ENCODE peak calls at places on chromosomes 4 and X, in ten cellular contexts. Z, O, Y, Q, W, M, H, A, V and J are unnamed samples.

GRCh38 chrX:130100180-130100579 is 10.1 kb downstream of the ELF4 start:
- DNase-seq in Z (no peak), O (peak; percentile 76), Y (no peak), Q (no peak), W (no peak), M (no peak), H (no peak), A (no peak), V (no peak), J (no peak)

GRCh38 chrX:150692296-150692695 is 900 bp upstream of the MTMR1 start:
- DNase-seq in Z (no peak), O (no peak), Y (no peak), Q (no peak), W (no peak), M (no peak), H (no peak), A (no peak), V (no peak), J (no peak)

GRCh38 chrX:26851981-26852380 is 611.2 kb downstream of the PPP4R3C start:
- DNase-seq in Z (peak; percentile 18), O (no peak), Y (no peak), Q (no peak), W (no peak), M (no peak), H (no peak), A (no peak), V (no peak), J (no peak)

GRCh38 chrX:11756354-11757318 is 1.4 kb upstream of the MSL3 start:
- DNase-seq in Z (no peak), O (no peak), Y (no peak), Q (peak; percentile 19), W (no peak), M (no peak), H (no peak), A (no peak), V (no peak), J (no peak)

GRCh38 chr4:13918110-13918509 is 290.6 kb upstream of the BOD1L1 start:
- DNase-seq in Z (no peak), O (peak; percentile 79), Y (no peak), Q (peak; percentile 99), W (no peak), M (no peak), H (no peak), A (peak; percentile 100), V (no peak), J (no peak)

GRCh38 chrX:105706041-105706440 is 116.3 kb upstream of the NRK start:
- DNase-seq in Z (no peak), O (no peak), Y (no peak), Q (no peak), W (no peak), M (no peak), H (no peak), A (no peak), V (no peak), J (no peak)

GRCh38 chrX:104098151-104098808 is 14.0 kb upstream of the ZCCHC18 start:
- DNase-seq in Z (peak; percentile 43), O (peak; percentile 59), Y (peak; percentile 74), Q (peak; percentile 71), W (no peak), M (no peak), H (no peak), A (peak; percentile 77), V (peak; percentile 52), J (peak; percentile 67)

GRCh38 chrX:107448625-107449468 is 605 bp upstream of the FRMPD3 start:
- DNase-seq in Z (no peak), O (no peak), Y (peak; percentile 42), Q (no peak), W (peak; percentile 6), M (no peak), H (no peak), A (no peak), V (peak; percentile 32), J (no peak)

GRCh38 chr4:140707325-140707724 is 48.9 kb downstream of the TBC1D9 start:
- DNase-seq in Z (no peak), O (no peak), Y (no peak), Q (no peak), W (no peak), M (no peak), H (no peak), A (no peak), V (no peak), J (no peak)

GRCh38 chrX:39752820-39753219 is 344.9 kb downstream of the BCOR start:
- DNase-seq in Z (no peak), O (no peak), Y (peak; percentile 36), Q (no peak), W (no peak), M (no peak), H (no peak), A (peak; percentile 29), V (peak; percentile 47), J (no peak)

GRCh38 chr4:174521800-174522182 is 497 bp downstream of the HPGD start:
- DNase-seq in Z (no peak), O (no peak), Y (no peak), Q (no peak), W (no peak), M (no peak), H (no peak), A (no peak), V (no peak), J (no peak)

GRCh38 chrX:111719426-111720210 is 38.6 kb downstream of the ALG13 start:
- DNase-seq in Z (no peak), O (no peak), Y (no peak), Q (peak; percentile 22), W (no peak), M (no peak), H (no peak), A (peak; percentile 16), V (no peak), J (peak; percentile 1)

GRCh38 chrX:16966745-16967144 is 20.3 kb downstream of the REPS2 start:
- DNase-seq in Z (no peak), O (no peak), Y (no peak), Q (no peak), W (no peak), M (no peak), H (no peak), A (no peak), V (no peak), J (no peak)

GRCh38 chrX:134418317-134419113 is 41.5 kb upstream of the HPRT1 start:
- DNase-seq in Z (no peak), O (no peak), Y (no peak), Q (no peak), W (no peak), M (no peak), H (no peak), A (peak; percentile 1), V (no peak), J (no peak)

GRCh38 chrX:69128573-69128972 is 36.7 kb downstream of the PJA1 start:
- DNase-seq in Z (no peak), O (peak; percentile 46), Y (peak; percentile 27), Q (peak; percentile 12), W (no peak), M (peak; percentile 5), H (no peak), A (no peak), V (no peak), J (no peak)

GRCh38 chrX:56366901-56367300 is 134.7 kb downstream of the KLF8 start:
- DNase-seq in Z (no peak), O (no peak), Y (no peak), Q (no peak), W (no peak), M (no peak), H (no peak), A (no peak), V (no peak), J (no peak)

GRCh38 chrX:28946846-28947245 is 359.6 kb downstream of the IL1RAPL1 start:
- DNase-seq in Z (no peak), O (no peak), Y (no peak), Q (peak; percentile 52), W (no peak), M (no peak), H (no peak), A (peak; percentile 41), V (no peak), J (no peak)

GRCh38 chr4:155615054-155615887 is 51.4 kb upstream of the GUCY1A1 start:
- DNase-seq in Z (no peak), O (no peak), Y (no peak), Q (no peak), W (no peak), M (no peak), H (no peak), A (no peak), V (no peak), J (no peak)

GRCh38 chrX:50838820-50839600 is 25.0 kb upstream of the SHROOM4 start:
- DNase-seq in Z (no peak), O (no peak), Y (no peak), Q (peak; percentile 78), W (no peak), M (no peak), H (no peak), A (no peak), V (no peak), J (no peak)

GRCh38 chr4:184503869-184504300 is 29.5 kb upstream of the IRF2 start:
- DNase-seq in Z (no peak), O (peak; percentile 61), Y (peak; percentile 72), Q (peak; percentile 19), W (no peak), M (no peak), H (no peak), A (peak; percentile 20), V (no peak), J (no peak)

GRCh38 chr4:15610855-15611254 is 44.3 kb downstream of the FBXL5 start:
- DNase-seq in Z (no peak), O (no peak), Y (no peak), Q (no peak), W (no peak), M (no peak), H (no peak), A (no peak), V (no peak), J (no peak)

GRCh38 chrX:71618303-71618721 is at the start of gene CXCR3:
- DNase-seq in Z (no peak), O (no peak), Y (no peak), Q (peak; percentile 40), W (no peak), M (no peak), H (no peak), A (no peak), V (no peak), J (no peak)

GRCh38 chrX:155745792-155746191 is 133.0 kb upstream of the TMLHE start:
- DNase-seq in Z (no peak), O (no peak), Y (no peak), Q (no peak), W (no peak), M (no peak), H (no peak), A (peak; percentile 2), V (peak; percentile 71), J (no peak)

GRCh38 chrX:132956421-132957210 is 1.8 kb downstream of the HS6ST2 start:
- DNase-seq in Z (no peak), O (no peak), Y (no peak), Q (no peak), W (no peak), M (no peak), H (no peak), A (no peak), V (no peak), J (no peak)

GRCh38 chr4:155889036-155889793 is 14.3 kb upstream of the TDO2 start:
- DNase-seq in Z (no peak), O (peak; percentile 78), Y (no peak), Q (peak; percentile 93), W (no peak), M (no peak), H (no peak), A (peak; percentile 89), V (no peak), J (no peak)

GRCh38 chr4:24544208-24544607 is 40.1 kb downstream of the DHX15 start:
- DNase-seq in Z (no peak), O (no peak), Y (no peak), Q (no peak), W (no peak), M (no peak), H (no peak), A (no peak), V (no peak), J (no peak)

GRCh38 chr4:4477796-4478195 is 64.1 kb downstream of the STX18 start:
- DNase-seq in Z (no peak), O (no peak), Y (no peak), Q (peak; percentile 17), W (no peak), M (no peak), H (no peak), A (peak; percentile 35), V (no peak), J (no peak)

GRCh38 chr4:148831945-148832344 is 389.7 kb upstream of the NR3C2 start:
- DNase-seq in Z (no peak), O (peak; percentile 80), Y (no peak), Q (peak; percentile 90), W (no peak), M (no peak), H (no peak), A (peak; percentile 96), V (no peak), J (no peak)